ENCODE peak calls at places on chromosomes 13 and 19, in ten cellular contexts. F, H, G, L, V, Q, I, P, Y and O are unnamed samples.

GRCh38 chr13:31747966-31748365 is 8.6 kb downstream of the RXFP2 start:
- DNase-seq in F (no peak), H (no peak), G (no peak), L (no peak), V (no peak), Q (no peak), I (no peak), P (no peak), Y (no peak), O (no peak)

GRCh38 chr13:103788061-103788652 is 721.9 kb upstream of the SLC10A2 start:
- DNase-seq in F (no peak), H (no peak), G (no peak), L (peak), V (no peak), Q (no peak), I (no peak), P (no peak), Y (peak), O (peak)

GRCh38 chr13:80339841-80340642 is 884 bp downstream of the SPRY2 start:
- DNase-seq in F (peak), H (peak), G (no peak), L (peak), V (peak), Q (no peak), I (peak), P (peak), Y (peak), O (peak)

GRCh38 chr19:44800461-44800860 is 8.4 kb upstream of the BCAM start:
- DNase-seq in F (peak), H (peak), G (peak), L (peak), V (peak), Q (no peak), I (peak), P (peak), Y (peak), O (peak)

GRCh38 chr13:39196957-39197644 is 158.8 kb downstream of the NHLRC3 start:
- DNase-seq in F (no peak), H (no peak), G (no peak), L (no peak), V (peak), Q (no peak), I (no peak), P (no peak), Y (peak), O (no peak)

GRCh38 chr13:113116206-113116800 is 6.3 kb upstream of the F10 start:
- DNase-seq in F (no peak), H (no peak), G (no peak), L (no peak), V (no peak), Q (no peak), I (no peak), P (no peak), Y (no peak), O (no peak)

GRCh38 chr19:13935765-13936486 is 2.3 kb downstream of the PODNL1 start:
- DNase-seq in F (no peak), H (no peak), G (no peak), L (no peak), V (no peak), Q (no peak), I (no peak), P (no peak), Y (no peak), O (peak)

GRCh38 chr13:27620377-27621115 is at the start of gene LNX2:
- DNase-seq in F (peak), H (peak), G (peak), L (peak), V (peak), Q (peak), I (peak), P (peak), Y (peak), O (peak)

GRCh38 chr13:82802528-82802927 is 1079.7 kb downstream of the SLITRK1 start:
- DNase-seq in F (no peak), H (no peak), G (no peak), L (no peak), V (no peak), Q (no peak), I (no peak), P (no peak), Y (no peak), O (no peak)

GRCh38 chr13:96053003-96053703 is at the start of gene UGGT2:
- DNase-seq in F (peak), H (peak), G (peak), L (peak), V (peak), Q (peak), I (peak), P (peak), Y (peak), O (peak)

GRCh38 chr13:48302920-48303330 is 626 bp upstream of the RB1 start:
- DNase-seq in F (no peak), H (no peak), G (no peak), L (no peak), V (no peak), Q (no peak), I (no peak), P (peak), Y (no peak), O (no peak)

GRCh38 chr13:35818577-35819165 is 312.5 kb downstream of the DCLK1 start:
- DNase-seq in F (no peak), H (no peak), G (no peak), L (no peak), V (peak), Q (peak), I (no peak), P (no peak), Y (peak), O (no peak)

GRCh38 chr19:46618670-46619231 is 6.1 kb downstream of the PTGIR start:
- DNase-seq in F (no peak), H (peak), G (no peak), L (no peak), V (peak), Q (no peak), I (no peak), P (no peak), Y (no peak), O (no peak)

GRCh38 chr13:108214511-108215383 is 589 bp downstream of the LIG4 start:
- DNase-seq in F (peak), H (peak), G (no peak), L (peak), V (peak), Q (no peak), I (no peak), P (no peak), Y (peak), O (peak)

GRCh38 chr19:8518536-8518935 is 4.6 kb upstream of the ZNF414 start:
- DNase-seq in F (no peak), H (no peak), G (no peak), L (no peak), V (no peak), Q (no peak), I (no peak), P (no peak), Y (no peak), O (no peak)

GRCh38 chr19:13015361-13016231 is 20.3 kb downstream of the NFIX start:
- DNase-seq in F (peak), H (no peak), G (no peak), L (no peak), V (no peak), Q (no peak), I (no peak), P (no peak), Y (peak), O (no peak)

GRCh38 chr13:114115191-114115671 is 17.2 kb downstream of the RASA3 start:
- DNase-seq in F (peak), H (peak), G (no peak), L (peak), V (no peak), Q (no peak), I (peak), P (no peak), Y (peak), O (no peak)

GRCh38 chr13:22357132-22357531 is 686.3 kb downstream of the FGF9 start:
- DNase-seq in F (no peak), H (no peak), G (no peak), L (peak), V (no peak), Q (no peak), I (no peak), P (no peak), Y (no peak), O (no peak)

GRCh38 chr13:75410207-75410606 is 71.8 kb downstream of the TBC1D4 start:
- DNase-seq in F (no peak), H (peak), G (no peak), L (peak), V (no peak), Q (no peak), I (no peak), P (no peak), Y (no peak), O (no peak)

GRCh38 chr13:36709136-36709895 is 35.5 kb downstream of the SERTM1 start:
- DNase-seq in F (no peak), H (no peak), G (no peak), L (no peak), V (no peak), Q (no peak), I (no peak), P (no peak), Y (no peak), O (no peak)

GRCh38 chr19:41697198-41697855 is 9.3 kb upstream of the CEACAM7 start:
- DNase-seq in F (no peak), H (no peak), G (no peak), L (no peak), V (no peak), Q (no peak), I (no peak), P (no peak), Y (no peak), O (no peak)

GRCh38 chr13:110422913-110423688 is 116.0 kb downstream of the COL4A2 start:
- DNase-seq in F (no peak), H (no peak), G (no peak), L (no peak), V (no peak), Q (no peak), I (no peak), P (no peak), Y (no peak), O (no peak)

GRCh38 chr19:48654299-48655059 is 8.5 kb upstream of the CA11 start:
- DNase-seq in F (no peak), H (no peak), G (no peak), L (no peak), V (no peak), Q (no peak), I (no peak), P (no peak), Y (no peak), O (no peak)

GRCh38 chr19:35030257-35031071 is at the start of gene SCN1B:
- DNase-seq in F (peak), H (peak), G (no peak), L (peak), V (peak), Q (no peak), I (peak), P (no peak), Y (peak), O (peak)

GRCh38 chr13:33873251-33873908 is 55.4 kb downstream of the RFC3 start:
- DNase-seq in F (no peak), H (no peak), G (no peak), L (no peak), V (no peak), Q (no peak), I (no peak), P (no peak), Y (no peak), O (no peak)

GRCh38 chr13:20035130-20035529 is 76.6 kb downstream of the ZMYM2 start:
- DNase-seq in F (no peak), H (no peak), G (no peak), L (no peak), V (no peak), Q (no peak), I (no peak), P (no peak), Y (peak), O (no peak)

GRCh38 chr19:10049626-10050025 is 36.3 kb downstream of the RDH8 start:
- DNase-seq in F (no peak), H (no peak), G (no peak), L (no peak), V (no peak), Q (no peak), I (no peak), P (no peak), Y (no peak), O (no peak)

GRCh38 chr19:15062036-15062435 is 12.8 kb downstream of the CASP14 start:
- DNase-seq in F (no peak), H (no peak), G (no peak), L (no peak), V (no peak), Q (no peak), I (no peak), P (no peak), Y (no peak), O (no peak)

DNA sequence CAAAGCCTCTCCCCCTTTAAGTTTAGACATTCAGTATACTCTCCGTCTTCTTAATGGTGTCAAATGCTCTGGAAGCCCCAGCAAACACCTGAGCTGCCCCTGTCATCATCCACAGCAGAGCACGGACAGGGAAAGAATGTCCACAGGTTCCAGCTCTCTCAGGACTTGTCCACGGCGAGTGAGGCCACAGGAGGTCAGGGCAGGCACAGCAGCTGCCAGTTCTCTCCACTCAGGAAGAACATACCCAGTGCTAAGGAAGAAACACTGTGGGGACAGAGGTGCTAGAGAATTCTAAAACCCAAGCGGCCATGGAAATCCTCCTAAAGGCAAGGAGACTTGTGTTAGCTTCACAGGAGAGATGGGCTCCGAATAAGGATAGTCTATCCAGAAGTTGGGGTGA is 132.0 kb upstream of the SERP2 start:
- DNase-seq in F (no peak), H (no peak), G (no peak), L (no peak), V (no peak), Q (no peak), I (no peak), P (no peak), Y (no peak), O (no peak)
- TF ChIP-seq CTCF in F (no peak), H (peak), G (no peak), L (peak), V (no peak), Q (no peak), I (no peak), P (no peak), Y (no peak), O (no peak)

DNA sequence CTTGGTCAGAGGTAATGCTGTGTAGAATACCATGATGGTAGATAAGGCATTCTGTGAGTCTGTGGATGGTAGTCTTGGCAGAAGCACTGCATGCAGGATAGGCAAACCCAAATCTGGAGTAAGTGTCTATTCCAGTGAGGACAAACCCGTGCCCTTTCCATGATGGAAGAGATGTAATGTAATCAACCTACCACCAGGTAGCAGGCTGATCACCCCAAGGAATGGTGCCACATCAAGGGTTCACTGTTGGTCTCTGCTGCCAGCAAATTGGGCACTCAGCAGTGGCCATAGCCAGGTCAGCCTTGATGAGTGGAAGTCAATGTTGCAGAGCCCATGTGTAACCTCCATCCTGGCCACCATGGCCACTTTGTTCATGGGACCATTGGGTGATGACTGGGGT is 155.0 kb downstream of the RAP2A start:
- DNase-seq in F (no peak), H (no peak), G (no peak), L (no peak), V (no peak), Q (no peak), I (no peak), P (no peak), Y (no peak), O (no peak)
- TF ChIP-seq CTCF in F (no peak), H (no peak), G (no peak), L (no peak), V (no peak), Q (peak), I (no peak), P (no peak), Y (no peak), O (no peak)

DNA sequence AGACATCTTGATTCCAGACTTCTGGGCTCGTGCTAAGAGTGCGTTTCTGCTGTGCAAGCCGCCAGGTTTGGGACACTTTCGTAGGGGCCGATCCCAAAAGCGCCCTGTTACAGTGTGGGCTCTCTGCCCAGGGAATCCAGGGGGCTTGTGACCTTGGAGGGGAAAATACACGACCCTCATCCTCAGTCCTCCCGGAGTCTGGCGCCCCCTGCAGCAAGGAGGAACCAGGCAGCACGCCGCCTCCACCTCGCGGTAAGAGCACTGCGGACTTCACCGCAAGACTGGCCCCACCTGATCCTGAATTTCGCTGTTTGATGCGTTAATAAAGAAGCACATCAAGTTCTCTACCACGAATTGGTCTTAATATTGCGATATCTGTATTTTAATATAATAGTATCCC is 5.2 kb downstream of the POLRMT start:
- DNase-seq in F (no peak), H (no peak), G (peak), L (no peak), V (no peak), Q (no peak), I (no peak), P (no peak), Y (no peak), O (peak)
- TF ChIP-seq CTCF in F (no peak), H (no peak), G (peak), L (peak), V (peak), Q (peak), I (no peak), P (no peak), Y (peak), O (no peak)

GRCh38 chr19:58228584-58229254 is at the start of gene ZNF544:
- DNase-seq in F (peak), H (peak), G (no peak), L (peak), V (peak), Q (peak), I (peak), P (peak), Y (peak), O (peak)
- TF ChIP-seq CTCF in F (no peak), H (no peak), G (peak), L (no peak), V (no peak), Q (peak), I (no peak), P (no peak), Y (no peak), O (peak)

DNA sequence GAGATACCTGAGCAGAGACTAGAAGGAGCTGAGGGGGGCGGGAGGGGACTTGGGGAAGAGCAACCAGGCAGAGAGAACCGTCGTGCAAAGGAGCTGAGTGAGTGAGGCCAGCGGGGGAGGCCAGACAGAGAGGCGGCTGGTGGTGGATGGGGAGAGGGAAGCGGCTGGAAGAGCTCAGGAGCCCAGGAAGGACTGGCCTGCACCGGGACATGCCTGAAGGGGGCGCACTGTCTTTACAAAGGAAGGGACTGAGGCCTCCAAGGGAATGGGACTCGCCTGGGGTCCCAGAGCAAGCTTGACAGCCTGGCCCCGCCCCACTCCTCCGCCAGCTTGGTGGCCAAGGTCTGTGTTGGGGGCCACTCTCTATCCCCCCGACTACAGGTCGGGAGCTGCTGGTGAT is 14.9 kb downstream of the ONECUT3 start:
- DNase-seq in F (no peak), H (no peak), G (no peak), L (no peak), V (no peak), Q (no peak), I (no peak), P (no peak), Y (no peak), O (peak)
- TF ChIP-seq CTCF in F (no peak), H (no peak), G (peak), L (no peak), V (peak), Q (peak), I (no peak), P (no peak), Y (peak), O (peak)

GRCh38 chr13:45468676-45469075 is 3.9 kb downstream of the COG3 start:
- DNase-seq in F (no peak), H (no peak), G (no peak), L (no peak), V (peak), Q (no peak), I (no peak), P (no peak), Y (no peak), O (no peak)

GRCh38 chr13:45464141-45464686 is 525 bp upstream of the COG3 start:
- DNase-seq in F (no peak), H (no peak), G (no peak), L (peak), V (no peak), Q (no peak), I (no peak), P (no peak), Y (no peak), O (no peak)

GRCh38 chr13:45466359-45466758 is 1.6 kb downstream of the COG3 start:
- DNase-seq in F (no peak), H (no peak), G (no peak), L (no peak), V (no peak), Q (no peak), I (no peak), P (no peak), Y (no peak), O (no peak)

DNA sequence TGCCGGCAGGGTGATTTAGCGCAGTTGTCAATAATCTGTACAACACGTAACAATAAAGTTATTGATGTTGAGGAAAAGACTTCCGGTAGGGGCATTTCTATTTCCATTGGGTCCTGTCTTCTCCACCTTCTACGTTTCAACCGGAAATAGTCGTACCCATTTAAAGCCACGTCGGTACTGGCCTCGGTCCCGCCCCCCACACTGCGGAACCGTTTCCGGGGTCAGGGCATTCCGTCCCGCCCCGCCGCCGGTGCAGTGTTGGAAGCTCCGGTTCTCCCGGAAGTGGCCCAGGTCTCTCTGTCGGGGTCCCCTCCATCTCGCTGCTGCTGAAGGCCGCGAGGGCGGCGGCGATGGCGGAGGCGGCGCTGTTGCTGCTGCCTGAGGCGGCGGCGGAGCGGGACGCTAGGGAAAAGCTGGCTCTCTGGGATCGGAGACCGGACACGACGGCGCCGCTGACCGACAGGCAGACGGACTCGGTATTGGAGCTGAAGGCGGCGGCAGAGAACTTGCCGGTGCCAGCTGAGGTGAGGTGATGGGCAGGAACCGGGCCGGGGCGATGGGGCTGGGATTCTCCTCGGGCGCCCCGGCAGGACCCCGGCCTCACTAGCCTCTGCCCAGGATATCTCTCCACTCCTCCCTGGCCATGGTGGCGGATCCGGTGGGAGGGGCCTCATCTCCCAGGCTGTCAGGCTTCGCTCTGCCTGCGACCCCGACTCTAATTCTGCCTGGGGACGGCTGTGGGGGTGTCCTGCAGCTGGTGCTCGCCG is at the start of gene COG3:
- DNase-seq in F (peak), H (peak), G (peak), L (peak), V (peak), Q (peak), I (peak), P (peak), Y (peak), O (peak)
- TF ChIP-seq CTCF in F (no peak), H (peak), G (peak), L (peak), V (peak), Q (no peak), I (no peak), P (peak), Y (peak), O (no peak)

GRCh38 chr19:2330255-2330631 is 1.8 kb downstream of the SPPL2B start:
- DNase-seq in F (no peak), H (no peak), G (no peak), L (no peak), V (no peak), Q (no peak), I (no peak), P (no peak), Y (no peak), O (no peak)
- TF ChIP-seq CTCF in F (no peak), H (no peak), G (no peak), L (no peak), V (no peak), Q (no peak), I (no peak), P (no peak), Y (no peak), O (no peak)